ENCODE peak calls at places on chromosomes 1 and 21, in nine cellular contexts. I is epithelial cell of esophagus; A is stimulated activated CD8-positive, alpha-beta memory T cell treated with anti-CD3 and anti-CD28 coated beads, Interleukin-15, amount 100 ng/mL, for 24 hours; G is ELR; K is M059J; Z is activated effector memory CD4-positive, alpha-beta T cell treated with Interleukin-2 at 50 U/mL for 16 hours; H is HFFc6; W is pulmonary artery endothelial cell; Q is HS-27A. D is an unnamed sample.
A peak's percentile ranks its signal among the peaks of the same experiment; 100 is the strongest.

GRCh38 chr1:101051688-101052638 is 26.4 kb upstream of the DPH5 start:
- DNase-seq in H (no peak), I (no peak), A (no peak), W (no peak), K (no peak), G (no peak), Z (no peak), Q (no peak), D (no peak)

GRCh38 chr21:38538353-38538752 is 40.1 kb upstream of the ERG start:
- DNase-seq in H (no peak), I (peak; percentile 36), W (no peak), A (no peak), Z (no peak), K (peak; percentile 25), G (no peak), Q (no peak), D (no peak)

GRCh38 chr21:32813265-32813903 is 41.8 kb upstream of the PAXBP1 start:
- DNase-seq in W (no peak), Q (no peak), A (no peak), K (no peak), H (no peak), Z (no peak), I (no peak), G (no peak), D (no peak)

GRCh38 chr1:93522721-93523120 is 74.8 kb downstream of the FNBP1L start:
- DNase-seq in Q (no peak), K (no peak), A (no peak), G (no peak), W (peak; percentile 0), H (no peak), Z (no peak), I (no peak), D (no peak)

GRCh38 chr1:54314691-54315455 is 91.3 kb downstream of the SSBP3 start:
- DNase-seq in H (no peak), I (peak; percentile 26), Q (no peak), W (no peak), A (no peak), G (no peak), Z (no peak), K (no peak), D (no peak)

GRCh38 chr1:63643926-63644325 is 50.7 kb downstream of the PGM1 start:
- DNase-seq in Q (no peak), G (no peak), A (no peak), H (no peak), W (no peak), Z (no peak), K (no peak), I (no peak), D (peak; percentile 5)

GRCh38 chr1:29176567-29176966 is 5.1 kb downstream of the SRSF4 start:
- DNase-seq in Z (no peak), H (peak; percentile 42), Q (no peak), G (no peak), K (peak; percentile 33), A (no peak), I (no peak), W (no peak), D (peak; percentile 51)

GRCh38 chr1:7104053-7104738 is 318.9 kb downstream of the CAMTA1 start:
- DNase-seq in G (peak; percentile 15), W (no peak), K (no peak), H (no peak), A (no peak), I (no peak), Z (no peak), Q (no peak), D (no peak)

GRCh38 chr1:103459385-103459784 is 66.1 kb upstream of the RNPC3 start:
- DNase-seq in Z (no peak), G (peak; percentile 7), I (peak; percentile 53), Q (no peak), W (no peak), H (no peak), A (no peak), K (no peak), D (no peak)

GRCh38 chr1:207798847-207799246 is 47.0 kb downstream of the CD46 start:
- DNase-seq in A (no peak), G (no peak), W (no peak), H (no peak), I (no peak), Z (no peak), K (no peak), Q (no peak), D (no peak)

GRCh38 chr1:111214884-111215283 is 12.6 kb upstream of the CHI3L2 start:
- DNase-seq in A (no peak), K (no peak), H (no peak), W (no peak), I (no peak), G (no peak), Z (no peak), Q (no peak), D (no peak)

GRCh38 chr1:53129891-53130597 is 12.4 kb downstream of the SLC1A7 start:
- DNase-seq in W (no peak), A (no peak), Z (no peak), G (no peak), K (no peak), H (no peak), I (no peak), Q (no peak), D (no peak)

GRCh38 chr1:38191451-38191850 is 144.9 kb upstream of the POU3F1 start:
- DNase-seq in A (no peak), K (no peak), Q (no peak), W (no peak), H (no peak), Z (no peak), G (no peak), I (no peak), D (no peak)